ENCODE peak calls at places on chromosomes 12 and 14, in six cellular contexts. I is uterus; D is bronchial epithelial cell; V is activated CD4-positive, alpha-beta T cell treated with anti-CD3 and anti-CD28 coated beads, Interleukin-2, amount 50 U/mL, for 24 hours; X is tibial artery; B is anterior cingulate cortex. U is an unnamed sample.

GRCh38 chr12:59940676-59941342 is 345.0 kb downstream of the SLC16A7 start:
- DNase-seq in I (no peak), V (no peak), B (no peak), D (no peak), X (no peak), U (no peak)

GRCh38 chr14:93999573-93999972 is 2.5 kb downstream of the CCDC197 start:
- DNase-seq in V (no peak), X (no peak), D (no peak), B (no peak), I (no peak), U (no peak)

GRCh38 chr14:81062816-81063215 is 107.4 kb downstream of the TSHR start:
- DNase-seq in X (no peak), I (no peak), D (no peak), B (no peak), V (no peak), U (peak; percentile 3)

GRCh38 chr14:100144996-100145646 is 14.3 kb downstream of the DEGS2 start:
- DNase-seq in V (no peak), B (no peak), X (no peak), I (no peak), D (no peak), U (no peak)

GRCh38 chr12:89225808-89226368 is 126.4 kb downstream of the DUSP6 start:
- DNase-seq in X (no peak), V (peak; percentile 33), I (no peak), B (no peak), D (peak; percentile 100), U (peak; percentile 100)

GRCh38 chr12:57272337-57273151 is 21.6 kb upstream of the STAC3 start:
- DNase-seq in D (no peak), X (no peak), V (no peak), B (peak; percentile 7), I (no peak), U (no peak)

GRCh38 chr12:56677680-56678079 is 10.4 kb downstream of the PTGES3 start:
- DNase-seq in B (no peak), X (no peak), I (no peak), D (no peak), V (no peak), U (no peak)

GRCh38 chr12:6729186-6729585 is 5.3 kb downstream of the COPS7A start:
- DNase-seq in D (no peak), I (no peak), V (no peak), B (no peak), X (no peak), U (no peak)

GRCh38 chr14:105300542-105301102 is at the start of gene BRF1:
- DNase-seq in B (peak; percentile 91), X (peak; percentile 97), V (peak; percentile 94), D (peak; percentile 74), I (peak; percentile 93), U (peak; percentile 94)

GRCh38 chr12:52036587-52037171 is 14.6 kb upstream of the NR4A1 start:
- DNase-seq in B (peak; percentile 86), I (peak; percentile 91), V (peak; percentile 65), D (peak; percentile 55), X (peak; percentile 95), U (peak; percentile 77)

GRCh38 chr14:93120522-93120921 is 4.8 kb upstream of the ITPK1 start:
- DNase-seq in I (no peak), D (peak; percentile 12), B (no peak), V (no peak), X (no peak), U (no peak)

GRCh38 chr12:99111600-99111999 is 466.5 kb downstream of the APAF1 start:
- DNase-seq in I (no peak), X (no peak), V (no peak), D (no peak), B (peak; percentile 39), U (no peak)

GRCh38 chr12:28191690-28192089 is 1.4 kb downstream of the CCDC91 start:
- DNase-seq in X (no peak), B (no peak), I (no peak), D (peak; percentile 24), V (no peak), U (no peak)

GRCh38 chr12:78885466-78885865 is 20.9 kb downstream of the SYT1 start:
- DNase-seq in B (no peak), D (no peak), V (no peak), X (no peak), I (no peak), U (no peak)

GRCh38 chr12:15208871-15209656 is 12.2 kb downstream of the RERG start:
- DNase-seq in B (no peak), X (no peak), D (peak; percentile 24), V (no peak), I (no peak), U (no peak)

GRCh38 chr14:76924363-76925151 is 98.3 kb downstream of the LRRC74A start:
- DNase-seq in D (no peak), V (no peak), I (no peak), B (peak; percentile 74), X (no peak), U (no peak)

GRCh38 chr14:98867726-98868125 is 404.3 kb downstream of the BCL11B start:
- DNase-seq in B (no peak), X (no peak), I (no peak), V (no peak), D (no peak), U (no peak)

GRCh38 chr14:21041676-21042433 is at the start of gene RNASE7:
- DNase-seq in B (no peak), I (no peak), X (no peak), D (peak; percentile 99), V (no peak), U (peak; percentile 98)

GRCh38 chr12:32400114-32400672 is 835 bp downstream of the FGD4 start:
- DNase-seq in I (no peak), V (no peak), B (no peak), D (peak; percentile 59), X (no peak), U (peak; percentile 70)

GRCh38 chr12:12240671-12241345 is 26.0 kb downstream of the LRP6 start:
- DNase-seq in V (no peak), D (peak; percentile 19), X (no peak), I (no peak), B (no peak), U (peak; percentile 50)